ENCODE peak calls at places on chromosome 20, in six cellular contexts. W is adipocyte; T is Panc1; Y is fibroblast of lung; S is CD8-positive, alpha-beta memory T cell; R is CD4-positive, CD25-positive, alpha-beta regulatory T cell. L is an unnamed sample.

GRCh38 chr20:4053516-4053919 is 38.2 kb upstream of the RNF24 start:
- DNase-seq in W (no peak), T (no peak), Y (no peak), S (no peak), R (no peak), L (no peak)

GRCh38 chr20:9068232-9068781 is 580 bp upstream of the PLCB4 start:
- DNase-seq in W (peak; percentile 74), T (no peak), Y (no peak), S (no peak), R (no peak), L (peak; percentile 36)

GRCh38 chr20:15561707-15562106 is 1011.5 kb downstream of the KIF16B start:
- DNase-seq in W (no peak), T (no peak), Y (no peak), S (no peak), R (no peak), L (no peak)

GRCh38 chr20:20665933-20666332 is 46.5 kb downstream of the RALGAPA2 start:
- DNase-seq in W (no peak), T (no peak), Y (no peak), S (no peak), R (no peak), L (no peak)

GRCh38 chr20:57470212-57470522 is 54.8 kb downstream of the CTCFL start:
- DNase-seq in W (no peak), T (no peak), Y (no peak), S (no peak), R (no peak), L (no peak)

GRCh38 chr20:39269493-39270217 is 307.5 kb downstream of the DHX35 start:
- DNase-seq in W (no peak), T (no peak), Y (no peak), S (no peak), R (no peak), L (no peak)

GRCh38 chr20:36372671-36373070 is 66.5 kb downstream of the DLGAP4 start:
- DNase-seq in W (no peak), T (no peak), Y (no peak), S (no peak), R (no peak), L (no peak)

GRCh38 chr20:15362849-15363248 is 1025.4 kb upstream of the FLRT3 start:
- DNase-seq in W (no peak), T (no peak), Y (no peak), S (no peak), R (no peak), L (no peak)

GRCh38 chr20:3670945-3671344 is 7.7 kb upstream of the GFRA4 start:
- DNase-seq in W (no peak), T (no peak), Y (no peak), S (no peak), R (no peak), L (no peak)

GRCh38 chr20:34578521-34579147 is 20.1 kb downstream of the MAP1LC3A start:
- DNase-seq in W (no peak), T (no peak), Y (no peak), S (no peak), R (no peak), L (no peak)

DNA sequence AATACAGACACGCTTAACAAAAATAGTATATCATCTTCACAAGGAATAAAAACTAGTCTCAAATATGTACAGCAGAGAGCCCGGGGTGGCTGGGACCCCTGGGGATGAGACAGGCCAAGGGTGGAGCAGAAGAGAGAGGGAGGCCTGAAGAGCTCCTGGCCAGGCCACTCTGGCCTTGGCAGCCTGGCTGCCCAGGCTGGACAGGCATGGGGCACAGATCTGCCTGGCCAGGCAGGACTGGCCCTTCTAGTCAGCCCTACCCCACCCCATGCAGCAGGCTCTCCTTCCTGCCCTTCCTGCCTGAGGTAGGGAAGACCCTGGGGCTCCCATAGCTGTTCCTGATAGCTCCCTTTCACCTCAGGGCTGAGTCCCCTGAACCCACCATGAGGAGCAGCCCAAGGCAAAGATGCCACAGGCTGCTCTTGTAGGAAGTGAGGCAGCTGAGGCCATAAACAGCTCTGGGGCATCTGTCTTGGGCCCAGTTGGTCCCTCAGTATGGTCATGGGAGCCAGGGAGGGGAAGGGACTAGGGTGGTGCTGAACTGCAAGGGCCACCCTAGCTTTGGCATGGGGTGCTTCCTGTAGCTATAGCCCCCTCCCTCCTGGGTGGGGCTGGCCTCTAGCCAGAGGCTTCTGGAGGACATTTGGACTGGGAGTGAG is 27.1 kb downstream of the COX4I2 start:
- DNase-seq in W (no peak), T (no peak), Y (no peak), S (no peak), R (no peak), L (peak; percentile 62)
- H3K4me1 ChIP-seq in W (peaks cover 62% of the 10 kb centered on the region), T (peaks cover 42% of the 10 kb centered on the region), Y (peaks cover 12% of the 10 kb centered on the region), S (peaks cover 49% of the 10 kb centered on the region), R (peaks cover 18% of the 10 kb centered on the region), L (peaks cover 71% of the 10 kb centered on the region)

GRCh38 chr20:61809006-61809770 is 256.5 kb downstream of the TAF4 start:
- DNase-seq in W (no peak), T (no peak), Y (no peak), S (peak; percentile 20), R (no peak), L (no peak)

GRCh38 chr20:61812121-61812520 is 253.6 kb downstream of the TAF4 start:
- DNase-seq in W (no peak), T (no peak), Y (no peak), S (no peak), R (no peak), L (no peak)

GRCh38 chr20:61808497-61808896 is 257.2 kb downstream of the TAF4 start:
- DNase-seq in W (no peak), T (no peak), Y (no peak), S (peak; percentile 19), R (no peak), L (no peak)

GRCh38 chr20:61810709-61811565 is 254.7 kb downstream of the TAF4 start:
- DNase-seq in W (no peak), T (no peak), Y (no peak), S (no peak), R (no peak), L (no peak)

GRCh38 chr20:61810066-61810708 is 255.5 kb downstream of the TAF4 start:
- DNase-seq in W (no peak), T (no peak), Y (no peak), S (no peak), R (no peak), L (no peak)
- H3K4me1 ChIP-seq in W (no peaks in the 10 kb centered on the region), T (no peaks in the 10 kb centered on the region), Y (no peaks in the 10 kb centered on the region), S (no peaks in the 10 kb centered on the region), R (no peaks in the 10 kb centered on the region), L (no peaks in the 10 kb centered on the region)

GRCh38 chr20:58659841-58660240 is 8.8 kb downstream of the STX16 start:
- DNase-seq in W (no peak), T (no peak), Y (no peak), S (no peak), R (peak; percentile 74), L (no peak)

GRCh38 chr20:58655328-58656094 is 4.4 kb downstream of the STX16 start:
- DNase-seq in W (no peak), T (no peak), Y (no peak), S (no peak), R (no peak), L (no peak)

GRCh38 chr20:58652606-58653303 is 1.7 kb downstream of the STX16 start:
- DNase-seq in W (peak; percentile 43), T (no peak), Y (no peak), S (no peak), R (peak; percentile 37), L (no peak)

GRCh38 chr20:58660855-58661254 is 9.8 kb downstream of the STX16 start:
- DNase-seq in W (no peak), T (no peak), Y (no peak), S (no peak), R (peak; percentile 21), L (no peak)

GRCh38 chr20:58656825-58657224 is 5.7 kb downstream of the STX16 start:
- DNase-seq in W (no peak), T (no peak), Y (no peak), S (no peak), R (no peak), L (no peak)
- H3K4me1 ChIP-seq in W (peaks cover 53% of the 10 kb centered on the region), T (peaks cover 31% of the 10 kb centered on the region), Y (no peaks in the 10 kb centered on the region), S (peaks cover 88% of the 10 kb centered on the region), R (peaks cover 89% of the 10 kb centered on the region), L (peaks cover 67% of the 10 kb centered on the region)

GRCh38 chr20:63471002-63471718 is 1.3 kb downstream of the KCNQ2 start:
- DNase-seq in W (no peak), T (no peak), Y (no peak), S (no peak), R (no peak), L (no peak)
- H3K4me1 ChIP-seq in W (no peaks in the 10 kb centered on the region), T (peaks cover 13% of the 10 kb centered on the region), Y (no peaks in the 10 kb centered on the region), S (no peaks in the 10 kb centered on the region), R (peaks cover 12% of the 10 kb centered on the region), L (peaks cover 7% of the 10 kb centered on the region)

DNA sequence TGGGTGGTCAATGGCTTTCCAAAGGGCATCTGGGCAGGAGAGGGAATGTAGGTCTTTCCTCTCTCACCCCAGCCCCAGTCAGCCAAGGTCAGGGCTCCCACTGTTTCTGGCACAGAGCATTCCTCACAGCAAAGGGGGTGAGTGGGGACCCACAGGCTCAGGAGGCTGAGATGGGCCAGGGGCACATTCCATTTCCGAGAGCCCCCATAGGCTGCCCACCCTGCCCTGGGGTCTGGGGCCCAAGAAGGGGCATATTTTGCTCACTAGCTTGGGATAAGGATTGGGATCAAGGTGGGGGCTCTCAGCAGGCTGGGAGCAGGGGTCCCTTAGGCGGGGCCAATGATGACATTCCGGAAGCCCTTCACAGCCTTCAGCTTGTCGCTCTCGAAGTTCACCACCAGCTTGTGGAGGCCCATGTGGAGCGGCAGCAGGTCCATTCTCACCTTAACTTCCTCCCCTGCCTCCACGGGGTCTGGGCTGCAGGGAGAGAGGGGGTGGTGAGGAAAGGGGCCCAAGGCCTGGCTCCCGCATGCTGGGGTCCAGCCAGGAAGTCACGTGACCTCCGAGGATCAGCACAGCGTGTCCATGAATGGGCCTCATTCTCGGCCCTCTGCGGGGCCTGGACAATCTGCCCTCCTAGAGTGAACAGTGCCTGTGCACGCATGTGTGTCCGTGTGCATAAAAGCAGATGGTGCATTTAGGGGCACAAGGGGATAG is 35.0 kb downstream of the TGM2 start:
- DNase-seq in W (no peak), T (no peak), Y (no peak), S (no peak), R (no peak), L (no peak)
- H3K4me1 ChIP-seq in W (peaks cover 9% of the 10 kb centered on the region), T (peaks cover 75% of the 10 kb centered on the region), Y (peaks cover 26% of the 10 kb centered on the region), S (no peaks in the 10 kb centered on the region), R (no peaks in the 10 kb centered on the region), L (peaks cover 20% of the 10 kb centered on the region)

GRCh38 chr20:49984426-49985153 is 1.8 kb downstream of the SNAI1 start:
- DNase-seq in W (peak; percentile 15), T (no peak), Y (no peak), S (no peak), R (no peak), L (no peak)

GRCh38 chr20:49982346-49983122 is at the start of gene SNAI1:
- DNase-seq in W (peak; percentile 92), T (no peak), Y (peak; percentile 86), S (peak; percentile 92), R (peak; percentile 88), L (peak; percentile 83)

GRCh38 chr20:49983848-49984408 is 1.1 kb downstream of the SNAI1 start:
- DNase-seq in W (peak; percentile 58), T (no peak), Y (peak; percentile 63), S (no peak), R (no peak), L (no peak)

GRCh38 chr20:49982072-49982345 is 771 bp upstream of the SNAI1 start:
- DNase-seq in W (no peak), T (no peak), Y (no peak), S (no peak), R (no peak), L (no peak)

GRCh38 chr20:49983123-49983847 is 505 bp downstream of the SNAI1 start:
- DNase-seq in W (peak; percentile 24), T (no peak), Y (no peak), S (no peak), R (no peak), L (no peak)
- H3K4me1 ChIP-seq in W (peaks cover 43% of the 10 kb centered on the region), T (peaks cover 51% of the 10 kb centered on the region), Y (peaks cover 20% of the 10 kb centered on the region), S (peaks cover 24% of the 10 kb centered on the region), R (peaks cover 24% of the 10 kb centered on the region), L (peaks cover 52% of the 10 kb centered on the region)

GRCh38 chr20:42987376-42988114 is 202.2 kb downstream of the PTPRT start:
- DNase-seq in W (no peak), T (no peak), Y (no peak), S (no peak), R (no peak), L (no peak)
- H3K4me1 ChIP-seq in W (no peaks in the 10 kb centered on the region), T (no peaks in the 10 kb centered on the region), Y (no peaks in the 10 kb centered on the region), S (no peaks in the 10 kb centered on the region), R (no peaks in the 10 kb centered on the region), L (no peaks in the 10 kb centered on the region)

L was measured in transverse colon.